ENCODE peak calls at places on chromosomes 7 and 10, in four cellular contexts. Z is spleen; S is activated CD4-positive, CD25-positive, alpha-beta regulatory T cell; U is stimulated activated CD4-positive, alpha-beta T cell treated with anti-CD3 and anti-CD28 coated beads, Interleukin-2, amount 100 ng/mL, for 4 hours. M is an unnamed sample.

GRCh38 chr7:91183408-91183807 is 80.8 kb upstream of the FZD1 start:
- DNase-seq in S (no peak), U (no peak), Z (no peak), M (no peak)

GRCh38 chr7:26035552-26035951 is 116.4 kb upstream of the NFE2L3 start:
- DNase-seq in S (no peak), Z (no peak), U (no peak), M (no peak)

GRCh38 chr7:151334628-151335027 is 7.0 kb upstream of the NUB1 start:
- DNase-seq in S (no peak), Z (no peak), U (no peak), M (no peak)

GRCh38 chr10:104582604-104582951 is 58.5 kb upstream of the SORCS3 start:
- DNase-seq in Z (no peak), U (no peak), S (no peak), M (no peak)

GRCh38 chr10:10891437-10891836 is 126.2 kb upstream of the CELF2 start:
- DNase-seq in S (no peak), Z (no peak), U (no peak), M (no peak)

GRCh38 chr10:123496336-123496735 is 169.8 kb upstream of the GPR26 start:
- DNase-seq in U (no peak), S (no peak), Z (no peak), M (no peak)

GRCh38 chr10:6140965-6141295 is 52.1 kb downstream of the RBM17 start:
- DNase-seq in S (no peak), Z (no peak), U (no peak), M (no peak)

GRCh38 chr7:105346593-105347322 is 42.0 kb downstream of the SRPK2 start:
- DNase-seq in Z (no peak), S (no peak), U (no peak), M (no peak)

GRCh38 chr7:29684787-29685650 is 121.3 kb upstream of the WIPF3 start:
- DNase-seq in U (peak; percentile 17), S (no peak), Z (peak; percentile 92), M (peak; percentile 34)

GRCh38 chr7:81173766-81174281 is 255.0 kb upstream of the SEMA3C start:
- DNase-seq in U (no peak), Z (no peak), S (no peak), M (no peak)

GRCh38 chr7:45658716-45659495 is 84.7 kb downstream of the ADCY1 start:
- DNase-seq in U (no peak), Z (no peak), S (no peak), M (no peak)

GRCh38 chr10:27245846-27246245 is 5.2 kb upstream of the ACBD5 start:
- DNase-seq in S (no peak), Z (peak; percentile 68), U (no peak), M (no peak)

GRCh38 chr10:7409732-7410168 is 1.1 kb downstream of the SFMBT2 start:
- DNase-seq in S (no peak), U (no peak), Z (no peak), M (no peak)

GRCh38 chr7:88169717-88170320 is 50.0 kb downstream of the SRI start:
- DNase-seq in U (no peak), Z (no peak), S (no peak), M (no peak)

GRCh38 chr7:28408974-28409715 is 3.2 kb upstream of the CREB5 start:
- DNase-seq in U (peak; percentile 77), Z (peak; percentile 84), S (no peak), M (peak; percentile 100)

GRCh38 chr7:115038158-115038557 is 116.3 kb downstream of the MDFIC start:
- DNase-seq in U (no peak), S (no peak), Z (no peak), M (no peak)

GRCh38 chr10:68133553-68133952 is 24.3 kb downstream of the MYPN start:
- DNase-seq in U (no peak), S (no peak), Z (no peak), M (no peak)